ENCODE peak calls at places on chromosomes 4 and X, in four cellular contexts. O is HepG2, F is K562, A is GM12878. K is an unnamed sample.

GRCh38 chr4:73897380-73898136 is 28.4 kb downstream of the CXCL1 start:
- DNase-seq in O (no peak), F (no peak), A (no peak), K (no peak)

GRCh38 chr4:185524888-185525863 is 10.1 kb downstream of the PDLIM3 start:
- DNase-seq in O (no peak), F (no peak), A (no peak), K (no peak)

GRCh38 chrX:123920065-123920785 is 41.3 kb upstream of the STAG2 start:
- DNase-seq in O (no peak), F (no peak), A (no peak), K (no peak)

GRCh38 chrX:28802625-28803024 is 215.4 kb downstream of the IL1RAPL1 start:
- DNase-seq in O (no peak), F (no peak), A (no peak), K (no peak)

GRCh38 chr4:139633661-139634060 is 32.0 kb upstream of the MGST2 start:
- DNase-seq in O (peak), F (no peak), A (no peak), K (peak)

GRCh38 chrX:1323315-1323714 is 13.3 kb upstream of the IL3RA start:
- DNase-seq in O (peak), F (peak), A (peak), K (peak)

GRCh38 chr4:90318208-90318607 is 191.0 kb downstream of the CCSER1 start:
- DNase-seq in O (no peak), F (no peak), A (no peak), K (no peak)

GRCh38 chrX:101550825-101551767 is 749 bp downstream of the ARMCX1 start:
- DNase-seq in O (no peak), F (no peak), A (no peak), K (peak)

GRCh38 chr4:80266902-80267380 is 477 bp downstream of the FGF5 start:
- DNase-seq in O (no peak), F (peak), A (no peak), K (peak)

GRCh38 chr4:34723606-34724005 is 1520.7 kb downstream of the ARAP2 start:
- DNase-seq in O (no peak), F (no peak), A (no peak), K (no peak)

GRCh38 chr4:141501931-141502330 is 134.5 kb upstream of the IL15 start:
- DNase-seq in O (no peak), F (no peak), A (no peak), K (no peak)

GRCh38 chr4:4216668-4217067 is 10.1 kb downstream of the OTOP1 start:
- DNase-seq in O (no peak), F (no peak), A (no peak), K (peak)

GRCh38 chr4:85431156-85431555 is 43.8 kb upstream of the ARHGAP24 start:
- DNase-seq in O (no peak), F (no peak), A (no peak), K (no peak)

GRCh38 chr4:4424499-4425115 is 37.7 kb downstream of the NSG1 start:
- DNase-seq in O (no peak), F (no peak), A (no peak), K (no peak)

GRCh38 chr4:112270643-112271484 is 14.8 kb downstream of the TIFA start:
- DNase-seq in O (no peak), F (no peak), A (no peak), K (no peak)

GRCh38 chr4:165686756-165687155 is 186.3 kb upstream of the TLL1 start:
- DNase-seq in O (no peak), F (no peak), A (no peak), K (no peak)

GRCh38 chr4:11005321-11005720 is 320.8 kb upstream of the CLNK start:
- DNase-seq in O (no peak), F (no peak), A (no peak), K (no peak)

GRCh38 chr4:113878718-113879117 is 100.7 kb downstream of the ARSJ start:
- DNase-seq in O (peak), F (no peak), A (no peak), K (peak)

GRCh38 chrX:49155900-49156837 is 6.4 kb upstream of the MAGIX start:
- DNase-seq in O (no peak), F (peak), A (no peak), K (peak)

GRCh38 chrX:46381630-46382029 is 163.6 kb downstream of the ZNF674 start:
- DNase-seq in O (peak), F (no peak), A (peak), K (peak)

GRCh38 chr4:27861381-27861787 is 1000.7 kb downstream of the STIM2 start:
- DNase-seq in O (peak), F (no peak), A (no peak), K (peak)

GRCh38 chr4:8435656-8436121 is 4.8 kb downstream of the ACOX3 start:
- DNase-seq in O (no peak), F (no peak), A (peak), K (no peak)

GRCh38 chrX:136691028-136691809 is 43.3 kb downstream of the CD40LG start:
- DNase-seq in O (no peak), F (no peak), A (no peak), K (no peak)

GRCh38 chr4:2647403-2648158 is 108.6 kb downstream of the TNIP2 start:
- DNase-seq in O (no peak), F (no peak), A (no peak), K (no peak)

GRCh38 chr4:41070516-41071281 is 143.6 kb downstream of the APBB2 start:
- DNase-seq in O (no peak), F (no peak), A (no peak), K (no peak)

GRCh38 chr4:24091632-24092240 is 201.9 kb upstream of the PPARGC1A start:
- DNase-seq in O (peak), F (no peak), A (no peak), K (no peak)

GRCh38 chr4:71635094-71635493 is 148.8 kb downstream of the GC start:
- DNase-seq in O (no peak), F (no peak), A (no peak), K (no peak)

GRCh38 chr4:151561551-151562256 is 152.7 kb downstream of the FHIP1A start:
- DNase-seq in O (no peak), F (no peak), A (no peak), K (no peak)

GRCh38 chr4:155026715-155027114 is 181.7 kb upstream of the NPY2R start:
- DNase-seq in O (no peak), F (no peak), A (no peak), K (no peak)

GRCh38 chr4:112747035-112747434 is 110.1 kb downstream of the LARP7 start:
- DNase-seq in O (peak), F (no peak), A (no peak), K (no peak)

GRCh38 chr4:15656038-15656470 is 897 bp upstream of the FBXL5 start:
- DNase-seq in O (no peak), F (no peak), A (no peak), K (no peak)

GRCh38 chr4:17236686-17237085 is 275.2 kb downstream of the QDPR start:
- DNase-seq in O (no peak), F (no peak), A (no peak), K (no peak)

DNA sequence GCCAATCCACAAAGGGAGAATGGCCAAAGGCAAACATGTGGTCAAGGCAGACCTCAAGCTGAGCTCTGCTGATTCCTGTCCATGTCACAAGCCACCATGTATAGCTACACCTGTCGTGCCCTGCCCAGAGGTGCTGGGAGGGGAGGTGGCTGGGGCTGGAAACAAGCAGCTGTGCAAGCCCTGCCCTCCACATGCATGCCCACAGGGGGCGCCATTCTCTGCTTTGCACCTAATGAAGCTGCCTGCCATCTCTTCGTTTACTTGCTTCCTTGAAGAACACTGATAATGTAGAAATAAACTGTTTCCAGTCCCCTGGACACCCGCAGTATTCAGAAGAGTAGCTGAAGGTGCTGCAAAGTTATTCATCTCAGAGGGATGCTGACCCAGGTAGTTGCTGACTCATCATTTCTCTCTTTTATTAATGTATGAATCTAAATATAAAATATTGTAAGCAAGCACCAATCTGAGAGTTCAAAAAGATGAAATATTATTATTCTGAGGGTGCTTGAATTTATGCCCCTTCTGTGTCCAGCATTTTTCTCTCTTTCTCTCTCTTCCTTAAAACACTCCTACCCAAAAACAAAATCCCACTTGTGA is 278.6 kb downstream of the ADGRA3 start:
- DNase-seq in O (peak), F (peak), A (no peak), K (peak)
- TF ChIP-seq CBFB in O (no peak), F (no peak), A (no peak), K (no peak)

GRCh38 chr4:39036172-39036571 is 4.0 kb upstream of the TMEM156 start:
- DNase-seq in O (peak), F (no peak), A (no peak), K (no peak)
- TF ChIP-seq SP1 in O (no peak), F (no peak), A (no peak), K (no peak)

GRCh38 chrX:10926906-10927305 is 184.2 kb upstream of the HCCS start:
- DNase-seq in O (no peak), F (no peak), A (no peak), K (no peak)

GRCh38 chrX:10926404-10926803 is 184.7 kb upstream of the HCCS start:
- DNase-seq in O (peak), F (no peak), A (no peak), K (no peak)

GRCh38 chrX:10922841-10923240 is 188.3 kb upstream of the HCCS start:
- DNase-seq in O (no peak), F (no peak), A (no peak), K (no peak)

DNA sequence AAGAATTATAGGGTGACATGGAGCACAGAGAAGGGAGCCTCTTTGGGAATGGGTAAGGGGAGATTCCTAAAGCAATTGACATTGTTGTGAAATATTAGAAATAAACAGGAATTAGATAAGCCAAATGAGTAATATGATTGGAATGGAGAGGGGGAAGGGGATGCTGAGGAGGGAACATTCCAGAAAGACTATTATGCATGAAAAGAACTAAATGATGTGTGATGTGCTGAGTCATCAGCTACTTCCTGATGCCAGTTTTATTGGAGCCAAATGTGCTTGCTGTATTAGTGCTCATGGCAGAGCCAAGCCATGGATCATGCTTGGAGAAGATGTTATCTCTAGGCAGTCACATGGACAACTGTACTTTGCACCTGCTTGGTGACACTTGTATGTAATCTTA is 189.0 kb upstream of the HCCS start:
- DNase-seq in O (peak), F (no peak), A (no peak), K (no peak)
- TF ChIP-seq CBFB in O (no peak), F (no peak), A (no peak), K (no peak)

GRCh38 chrX:23008431-23009099 is 8.8 kb downstream of the DDX53 start:
- DNase-seq in O (peak), F (no peak), A (no peak), K (no peak)
- TF ChIP-seq SP1 in O (no peak), F (no peak), A (no peak), K (no peak)

K was measured in WTC11.